ENCODE peak calls at places on chromosomes 1 and 21, in eight cellular contexts. L is pancreas; Y is NT2/D1; C is astrocyte; Z is neural progenitor cell; U is CD4-positive, CD25-positive, alpha-beta regulatory T cell; E is heart right ventricle; F is thyroid gland. D is an unnamed sample. For H3K4me1, the result is how much of the 10 kb centered on the place peaks cover.

GRCh38 chr1:160098852-160099647 is 631 bp upstream of the IGSF8 start:
- DNase-seq in L (peak), Y (peak), C (peak), Z (peak), U (peak), E (peak), F (peak), D (peak)

GRCh38 chr21:38327984-38328383 is 71.2 kb downstream of the KCNJ15 start:
- DNase-seq in L (no peak), Y (no peak), C (peak), Z (no peak), U (no peak), E (no peak), F (no peak), D (no peak)

GRCh38 chr1:208209286-208209685 is 34.9 kb downstream of the PLXNA2 start:
- DNase-seq in L (no peak), Y (no peak), C (no peak), Z (peak), U (no peak), E (no peak), F (peak), D (no peak)

GRCh38 chr1:220717800-220718640 is 27.9 kb downstream of the C1orf115 start:
- DNase-seq in L (no peak), Y (no peak), C (no peak), Z (no peak), U (no peak), E (no peak), F (no peak), D (no peak)

GRCh38 chr1:211345719-211346118 is 19.1 kb downstream of the TRAF5 start:
- DNase-seq in L (no peak), Y (peak), C (peak), Z (peak), U (no peak), E (no peak), F (no peak), D (no peak)

GRCh38 chr1:198672124-198672523 is 33.3 kb downstream of the PTPRC start:
- DNase-seq in L (no peak), Y (no peak), C (peak), Z (no peak), U (no peak), E (no peak), F (no peak), D (no peak)

GRCh38 chr1:236514703-236515442 is 8.9 kb upstream of the LGALS8 start:
- DNase-seq in L (no peak), Y (no peak), C (no peak), Z (no peak), U (no peak), E (no peak), F (no peak), D (no peak)

GRCh38 chr1:177392336-177392735 is 221.6 kb downstream of the BRINP2 start:
- DNase-seq in L (no peak), Y (no peak), C (peak), Z (no peak), U (no peak), E (no peak), F (no peak), D (no peak)

GRCh38 chr1:162616848-162617247 is 15.4 kb upstream of the DDR2 start:
- DNase-seq in L (no peak), Y (no peak), C (no peak), Z (no peak), U (no peak), E (no peak), F (no peak), D (no peak)

GRCh38 chr1:246794261-246795093 is 70.3 kb downstream of the SCCPDH start:
- DNase-seq in L (no peak), Y (no peak), C (no peak), Z (peak), U (no peak), E (no peak), F (no peak), D (no peak)

GRCh38 chr1:94481473-94481933 is 60.1 kb downstream of the F3 start:
- DNase-seq in L (peak), Y (peak), C (peak), Z (peak), U (peak), E (peak), F (peak), D (peak)

GRCh38 chr1:228174482-228175315 is 9.1 kb downstream of the IBA57 start:
- DNase-seq in L (no peak), Y (no peak), C (no peak), Z (peak), U (peak), E (no peak), F (no peak), D (peak)

GRCh38 chr1:108199781-108200626 is at the start of gene SLC25A24:
- DNase-seq in L (peak), Y (peak), C (peak), Z (peak), U (peak), E (peak), F (peak), D (peak)

GRCh38 chr1:56527548-56528302 is 51.6 kb downstream of the PLPP3 start:
- DNase-seq in L (no peak), Y (no peak), C (no peak), Z (no peak), U (no peak), E (no peak), F (peak), D (peak)

GRCh38 chr1:113369715-113370114 is 20.6 kb upstream of the MAGI3 start:
- DNase-seq in L (no peak), Y (no peak), C (no peak), Z (no peak), U (no peak), E (no peak), F (no peak), D (no peak)

GRCh38 chr1:49190138-49190537 is 413.4 kb upstream of the BEND5 start:
- DNase-seq in L (no peak), Y (no peak), C (no peak), Z (no peak), U (no peak), E (no peak), F (no peak), D (no peak)

GRCh38 chr21:14900058-14900457 is 164.7 kb downstream of the NRIP1 start:
- DNase-seq in L (no peak), Y (no peak), C (peak), Z (no peak), U (no peak), E (no peak), F (no peak), D (no peak)

GRCh38 chr21:21200103-21200938 is 202.1 kb downstream of the NCAM2 start:
- DNase-seq in L (no peak), Y (peak), C (peak), Z (no peak), U (no peak), E (peak), F (no peak), D (no peak)

GRCh38 chr1:61441723-61442262 is 283.1 kb downstream of the TM2D1 start:
- DNase-seq in L (no peak), Y (no peak), C (no peak), Z (no peak), U (no peak), E (peak), F (no peak), D (no peak)

GRCh38 chr1:65512383-65512782 is 91.9 kb downstream of the LEPR start:
- DNase-seq in L (no peak), Y (no peak), C (no peak), Z (no peak), U (no peak), E (peak), F (no peak), D (no peak)

GRCh38 chr1:3336641-3337621 is 117.5 kb upstream of the ARHGEF16 start:
- DNase-seq in L (no peak), Y (no peak), C (no peak), Z (no peak), U (no peak), E (no peak), F (peak), D (no peak)

GRCh38 chr1:218464871-218465270 is 119.7 kb downstream of the TGFB2 start:
- DNase-seq in L (no peak), Y (no peak), C (no peak), Z (no peak), U (no peak), E (no peak), F (no peak), D (no peak)

GRCh38 chr1:39940253-39940652 is 14.7 kb upstream of the MFSD2A start:
- DNase-seq in L (no peak), Y (no peak), C (no peak), Z (no peak), U (no peak), E (no peak), F (no peak), D (no peak)

GRCh38 chr1:183243190-183244065 is 57.4 kb downstream of the LAMC2 start:
- DNase-seq in L (no peak), Y (no peak), C (no peak), Z (no peak), U (no peak), E (peak), F (peak), D (no peak)

GRCh38 chr1:46248122-46248920 is 758 bp downstream of the RAD54L start:
- DNase-seq in L (peak), Y (peak), C (no peak), Z (peak), U (peak), E (no peak), F (peak), D (peak)

GRCh38 chr1:172653015-172653709 is 5.7 kb upstream of the FASLG start:
- DNase-seq in L (no peak), Y (no peak), C (no peak), Z (no peak), U (no peak), E (no peak), F (no peak), D (no peak)

GRCh38 chr1:59249738-59250137 is 47.2 kb upstream of the FGGY start:
- DNase-seq in L (no peak), Y (no peak), C (no peak), Z (no peak), U (no peak), E (no peak), F (no peak), D (no peak)

GRCh38 chr1:231618588-231619256 is 7.9 kb upstream of the DISC1 start:
- DNase-seq in L (no peak), Y (no peak), C (no peak), Z (no peak), U (no peak), E (no peak), F (no peak), D (no peak)

GRCh38 chr1:36372617-36373016 is 13.1 kb downstream of the STK40 start:
- DNase-seq in L (no peak), Y (no peak), C (no peak), Z (no peak), U (no peak), E (no peak), F (no peak), D (no peak)

GRCh38 chr1:20147846-20148570 is 8.9 kb downstream of the PLA2G2F start:
- DNase-seq in L (no peak), Y (no peak), C (no peak), Z (no peak), U (no peak), E (no peak), F (no peak), D (no peak)

GRCh38 chr1:28127617-28128257 is 39.3 kb upstream of the EYA3 start:
- DNase-seq in L (no peak), Y (no peak), C (no peak), Z (no peak), U (no peak), E (no peak), F (no peak), D (no peak)

GRCh38 chr1:101219919-101220695 is 16.7 kb upstream of the S1PR1 start:
- DNase-seq in L (no peak), Y (no peak), C (no peak), Z (no peak), U (no peak), E (peak), F (no peak), D (no peak)

GRCh38 chr1:200274121-200274520 is 135.7 kb downstream of the ZNF281 start:
- DNase-seq in L (no peak), Y (no peak), C (no peak), Z (no peak), U (no peak), E (no peak), F (no peak), D (no peak)

GRCh38 chr1:220300442-220301121 is 28.3 kb upstream of the RAB3GAP2 start:
- DNase-seq in L (peak), Y (peak), C (peak), Z (peak), U (no peak), E (peak), F (peak), D (no peak)

GRCh38 chr1:60681095-60681860 is 401.1 kb upstream of the NFIA start:
- DNase-seq in L (no peak), Y (no peak), C (no peak), Z (no peak), U (no peak), E (no peak), F (no peak), D (no peak)

GRCh38 chr1:20343149-20343936 is 52.7 kb downstream of the VWA5B1 start:
- DNase-seq in L (no peak), Y (peak), C (no peak), Z (peak), U (peak), E (peak), F (peak), D (no peak)

GRCh38 chr1:147598631-147599361 is 57.5 kb downstream of the BCL9 start:
- DNase-seq in L (no peak), Y (no peak), C (peak), Z (peak), U (peak), E (no peak), F (no peak), D (peak)

GRCh38 chr1:33548319-33548718 is 75.9 kb downstream of the ZSCAN20 start:
- DNase-seq in L (no peak), Y (no peak), C (no peak), Z (no peak), U (no peak), E (no peak), F (no peak), D (no peak)

GRCh38 chr1:245306628-245307410 is 152.0 kb downstream of the KIF26B start:
- DNase-seq in L (no peak), Y (no peak), C (no peak), Z (no peak), U (no peak), E (peak), F (no peak), D (no peak)

GRCh38 chr1:33060579-33061083 is 20.3 kb upstream of the AZIN2 start:
- DNase-seq in L (peak), Y (no peak), C (peak), Z (no peak), U (no peak), E (peak), F (no peak), D (no peak)

GRCh38 chr1:165235158-165235776 is 121.2 kb downstream of the LMX1A start:
- DNase-seq in L (peak), Y (no peak), C (no peak), Z (peak), U (no peak), E (no peak), F (peak), D (peak)
- H3K4me3 ChIP-seq in L (peak), Y (peak), C (no peak), Z (peak), U (no peak), E (peak), F (peak), D (no peak)

DNA sequence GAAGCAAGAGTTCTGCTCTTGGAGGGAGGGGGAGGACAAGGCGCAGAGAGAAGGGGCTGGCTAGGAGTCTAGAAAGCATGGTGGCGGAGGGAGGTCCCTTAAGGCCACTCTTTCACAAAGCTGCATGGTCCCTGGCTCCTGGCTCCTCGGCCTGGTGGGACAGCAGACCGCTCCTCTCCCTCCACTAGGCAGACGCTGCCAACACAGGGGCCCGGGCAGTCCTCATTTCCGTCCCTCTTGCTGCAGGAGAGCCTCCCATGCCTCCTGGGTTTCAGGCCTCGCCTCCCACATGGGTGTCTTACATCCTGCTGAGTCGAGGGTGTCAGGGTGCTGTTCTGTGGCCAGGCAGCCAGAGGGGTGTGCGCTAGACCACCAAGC is 108.0 kb downstream of the CASZ1 start:
- DNase-seq in L (no peak), Y (no peak), C (no peak), Z (no peak), U (no peak), E (no peak), F (no peak), D (no peak)
- H3K4me1 ChIP-seq in L (half or more), Y (under half), C (under half), Z (under half), U (under half), E (half or more), F (half or more), D (under half)

GRCh38 chr1:156508955-156509234 is 8.3 kb upstream of the MEF2D start:
- DNase-seq in L (no peak), Y (no peak), C (no peak), Z (no peak), U (no peak), E (no peak), F (peak), D (no peak)

GRCh38 chr1:156506450-156506849 is 5.9 kb upstream of the MEF2D start:
- DNase-seq in L (no peak), Y (no peak), C (no peak), Z (no peak), U (no peak), E (no peak), F (no peak), D (peak)

GRCh38 chr1:156510709-156511108 is 10.1 kb upstream of the MEF2D start:
- DNase-seq in L (no peak), Y (no peak), C (peak), Z (no peak), U (no peak), E (peak), F (peak), D (no peak)

GRCh38 chr1:156509424-156510035 is 9.0 kb upstream of the MEF2D start:
- DNase-seq in L (no peak), Y (no peak), C (no peak), Z (no peak), U (no peak), E (no peak), F (no peak), D (no peak)

GRCh38 chr1:156508205-156508954 is 7.8 kb upstream of the MEF2D start:
- DNase-seq in L (no peak), Y (no peak), C (peak), Z (no peak), U (no peak), E (peak), F (peak), D (no peak)
- H3K4me3 ChIP-seq in L (no peak), Y (no peak), C (no peak), Z (no peak), U (no peak), E (peak), F (no peak), D (no peak)

GRCh38 chr21:34841154-34841553 is 172.4 kb downstream of the CLIC6 start:
- DNase-seq in L (no peak), Y (no peak), C (no peak), Z (no peak), U (no peak), E (no peak), F (no peak), D (no peak)

GRCh38 chr21:34843562-34843961 is 174.8 kb downstream of the CLIC6 start:
- DNase-seq in L (no peak), Y (no peak), C (no peak), Z (no peak), U (no peak), E (no peak), F (peak), D (no peak)

GRCh38 chr21:34839070-34839820 is 170.5 kb downstream of the CLIC6 start:
- DNase-seq in L (no peak), Y (no peak), C (no peak), Z (no peak), U (no peak), E (no peak), F (peak), D (no peak)

GRCh38 chr21:34844033-34844923 is 175.5 kb downstream of the CLIC6 start:
- DNase-seq in L (peak), Y (no peak), C (no peak), Z (no peak), U (no peak), E (peak), F (peak), D (no peak)

GRCh38 chr21:34840693-34841092 is 171.9 kb downstream of the CLIC6 start:
- DNase-seq in L (no peak), Y (no peak), C (no peak), Z (no peak), U (no peak), E (no peak), F (no peak), D (no peak)
- H3K4me1 ChIP-seq in L (under half), Y (under half), C (under half), Z (under half), U (under half), E (under half), F (half or more), D (under half)

DNA sequence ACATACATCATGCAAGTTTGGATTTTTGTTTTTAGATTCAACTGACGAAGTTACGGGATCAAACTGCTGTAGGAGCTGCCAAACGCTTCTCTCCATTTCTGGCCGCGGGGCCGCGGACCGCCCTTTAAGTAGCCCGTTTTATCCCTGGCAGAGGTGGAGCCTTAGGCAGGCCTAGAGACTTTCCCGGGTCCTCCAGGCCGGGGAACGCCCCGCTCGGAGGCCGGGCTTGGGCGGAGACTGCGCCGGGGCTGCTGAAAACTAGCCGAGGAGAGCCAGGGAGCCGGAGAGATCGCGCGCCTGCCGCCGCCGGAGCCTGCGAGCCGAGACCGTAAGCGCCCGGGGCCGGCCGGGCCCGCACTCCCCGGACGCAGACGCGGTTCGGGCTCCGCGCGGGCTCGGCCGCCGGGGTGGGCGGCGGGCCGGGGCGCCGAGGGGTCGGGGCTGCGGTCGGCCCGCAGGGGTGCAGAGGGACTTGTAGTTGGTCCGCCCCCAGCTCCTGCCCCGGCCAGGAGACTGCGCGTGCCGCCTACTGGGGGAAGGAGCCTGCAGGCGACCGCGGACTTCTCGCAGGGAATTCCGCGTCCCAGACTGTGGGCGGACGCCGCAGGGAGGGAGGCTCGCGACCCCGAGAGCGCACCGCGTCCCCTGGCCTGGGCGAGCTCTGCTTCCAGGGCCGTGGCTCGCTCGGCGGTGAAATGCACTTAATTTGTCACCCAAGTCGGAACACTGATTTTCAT is at the start of gene EPHX1:
- DNase-seq in L (peak), Y (peak), C (peak), Z (peak), U (peak), E (peak), F (peak), D (peak)
- H3K4me3 ChIP-seq in L (peak), Y (peak), C (peak), Z (peak), U (no peak), E (peak), F (peak), D (peak)

DNA sequence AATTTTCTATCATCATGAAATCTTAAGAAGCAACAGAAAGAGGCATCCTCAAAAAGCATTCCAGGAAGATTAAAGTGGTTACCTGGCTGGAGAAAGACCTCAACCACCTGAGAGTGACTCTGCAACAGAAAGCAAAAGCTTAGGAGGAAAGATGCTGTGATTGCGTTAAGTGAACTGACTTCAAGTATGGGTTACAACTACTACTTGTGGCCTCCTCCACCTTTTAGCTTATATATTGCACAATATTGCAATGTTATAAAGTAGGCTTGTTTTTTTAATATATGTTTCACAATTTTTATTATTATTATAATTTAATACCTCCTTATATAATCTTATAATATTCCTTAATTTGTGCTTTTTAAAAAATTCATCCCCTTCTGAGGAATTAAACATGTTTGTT is 1407.5 kb downstream of the KCNT2 start:
- DNase-seq in L (no peak), Y (no peak), C (no peak), Z (no peak), U (no peak), E (no peak), F (no peak), D (no peak)
- H3K4me1 ChIP-seq in L (under half), Y (under half), C (under half), Z (under half), U (under half), E (under half), F (under half), D (under half)